ENCODE peak calls at places on chromosomes 12 and 14, in eight cellular contexts. X is K562, G is cardiac muscle cell, K is upper lobe of left lung, D is transverse colon, H is fibroblast of lung, R is lower lobe of right lung, E is heart left ventricle. Z is an unnamed sample. For H3K4me1, the result is how much of the 10 kb centered on the place peaks cover.

GRCh38 chr12:130104114-130104513 is 58.1 kb upstream of the FZD10 start:
- DNase-seq in X (no peak), G (no peak), K (no peak), D (no peak), H (no peak), R (no peak), E (no peak), Z (no peak)

GRCh38 chr12:94863286-94863685 is 140.2 kb downstream of the NDUFA12 start:
- DNase-seq in X (no peak), G (no peak), K (no peak), D (no peak), H (no peak), R (no peak), E (no peak), Z (no peak)

GRCh38 chr12:94640134-94640928 is 10.0 kb downstream of the TMCC3 start:
- DNase-seq in X (no peak), G (no peak), K (no peak), D (peak), H (peak), R (no peak), E (no peak), Z (no peak)

GRCh38 chr12:116547955-116548471 is 11.2 kb upstream of the MAP1LC3B2 start:
- DNase-seq in X (no peak), G (peak), K (no peak), D (no peak), H (no peak), R (no peak), E (no peak), Z (no peak)

GRCh38 chr12:128970941-128971340 is 117.7 kb downstream of the GLT1D1 start:
- DNase-seq in X (no peak), G (no peak), K (no peak), D (no peak), H (no peak), R (no peak), E (no peak), Z (no peak)

GRCh38 chr12:68158427-68158826 is 1.1 kb downstream of the IFNG start:
- DNase-seq in X (peak), G (peak), K (no peak), D (no peak), H (no peak), R (no peak), E (no peak), Z (no peak)

GRCh38 chr12:42583017-42583416 is 6.5 kb downstream of the PRICKLE1 start:
- DNase-seq in X (no peak), G (peak), K (no peak), D (no peak), H (no peak), R (no peak), E (no peak), Z (no peak)

GRCh38 chr12:62714409-62715075 is 220.4 kb downstream of the PPM1H start:
- DNase-seq in X (no peak), G (no peak), K (no peak), D (no peak), H (no peak), R (no peak), E (peak), Z (no peak)

GRCh38 chr14:56331815-56332214 is 213.6 kb downstream of the PELI2 start:
- DNase-seq in X (no peak), G (no peak), K (no peak), D (no peak), H (peak), R (no peak), E (no peak), Z (peak)

GRCh38 chr12:116982721-116983502 is 72.2 kb downstream of the FBXW8 start:
- DNase-seq in X (no peak), G (no peak), K (no peak), D (no peak), H (peak), R (no peak), E (no peak), Z (no peak)

GRCh38 chr12:55025508-55025907 is 5.7 kb downstream of the NEUROD4 start:
- DNase-seq in X (no peak), G (no peak), K (no peak), D (no peak), H (no peak), R (no peak), E (no peak), Z (no peak)

GRCh38 chr12:57381693-57382220 is 49.1 kb downstream of the R3HDM2 start:
- DNase-seq in X (no peak), G (no peak), K (no peak), D (no peak), H (no peak), R (no peak), E (no peak), Z (no peak)

GRCh38 chr12:48936379-48936979 is 11.2 kb upstream of the FKBP11 start:
- DNase-seq in X (peak), G (peak), K (no peak), D (peak), H (peak), R (peak), E (peak), Z (peak)

GRCh38 chr14:92400579-92401444 is 77.8 kb downstream of the SLC24A4 start:
- DNase-seq in X (no peak), G (no peak), K (no peak), D (no peak), H (peak), R (no peak), E (no peak), Z (no peak)

GRCh38 chr12:84421103-84421502 is 491.5 kb downstream of the SLC6A15 start:
- DNase-seq in X (no peak), G (no peak), K (no peak), D (no peak), H (no peak), R (no peak), E (no peak), Z (no peak)

GRCh38 chr14:69048456-69048855 is 69.4 kb upstream of the ACTN1 start:
- DNase-seq in X (no peak), G (no peak), K (no peak), D (peak), H (peak), R (no peak), E (no peak), Z (peak)

GRCh38 chr12:103626498-103626897 is 39.4 kb downstream of the STAB2 start:
- DNase-seq in X (no peak), G (peak), K (no peak), D (peak), H (peak), R (no peak), E (peak), Z (peak)

GRCh38 chr12:3117628-3118027 is 40.4 kb downstream of the TSPAN9 start:
- DNase-seq in X (no peak), G (no peak), K (no peak), D (no peak), H (peak), R (no peak), E (peak), Z (no peak)

GRCh38 chr12:102054345-102054744 is 7.4 kb downstream of the WASHC3 start:
- DNase-seq in X (no peak), G (no peak), K (no peak), D (no peak), H (no peak), R (no peak), E (no peak), Z (no peak)

GRCh38 chr12:123363385-123363742 is 1.3 kb downstream of the SBNO1 start:
- DNase-seq in X (no peak), G (no peak), K (no peak), D (no peak), H (no peak), R (no peak), E (no peak), Z (no peak)

GRCh38 chr14:23321572-23322547 is 603 bp downstream of the PABPN1 start:
- DNase-seq in X (peak), G (peak), K (no peak), D (peak), H (peak), R (no peak), E (peak), Z (peak)

GRCh38 chr12:122203301-122203967 is at the start of gene B3GNT4:
- DNase-seq in X (peak), G (peak), K (peak), D (peak), H (peak), R (peak), E (peak), Z (peak)

GRCh38 chr12:26786491-26787124 is 46.4 kb downstream of the ITPR2 start:
- DNase-seq in X (no peak), G (no peak), K (no peak), D (no peak), H (no peak), R (no peak), E (peak), Z (no peak)

GRCh38 chr12:104958946-104959841 is 1.1 kb upstream of the SLC41A2 start:
- DNase-seq in X (peak), G (no peak), K (no peak), D (no peak), H (peak), R (no peak), E (no peak), Z (no peak)

GRCh38 chr14:99589651-99590530 is 14.1 kb downstream of the CCDC85C start:
- DNase-seq in X (no peak), G (peak), K (peak), D (no peak), H (no peak), R (no peak), E (no peak), Z (no peak)

GRCh38 chr12:3201741-3202500 is 124.7 kb downstream of the TSPAN9 start:
- DNase-seq in X (no peak), G (peak), K (no peak), D (no peak), H (no peak), R (no peak), E (peak), Z (no peak)

GRCh38 chr12:42893802-42894201 is 304.3 kb upstream of the PRICKLE1 start:
- DNase-seq in X (no peak), G (no peak), K (no peak), D (no peak), H (peak), R (no peak), E (no peak), Z (no peak)

GRCh38 chr14:90091393-90091792 is 29.6 kb downstream of the KCNK13 start:
- DNase-seq in X (no peak), G (no peak), K (no peak), D (no peak), H (peak), R (no peak), E (no peak), Z (no peak)

GRCh38 chr14:96049932-96050331 is 10.8 kb downstream of the C14orf132 start:
- DNase-seq in X (no peak), G (no peak), K (no peak), D (no peak), H (peak), R (no peak), E (no peak), Z (no peak)

GRCh38 chr14:96051231-96051630 is 12.1 kb downstream of the C14orf132 start:
- DNase-seq in X (no peak), G (no peak), K (no peak), D (no peak), H (no peak), R (no peak), E (no peak), Z (no peak)

GRCh38 chr14:96051642-96052540 is 12.7 kb downstream of the C14orf132 start:
- DNase-seq in X (peak), G (no peak), K (no peak), D (no peak), H (no peak), R (no peak), E (no peak), Z (no peak)

GRCh38 chr14:96042218-96042930 is 3.2 kb downstream of the C14orf132 start:
- DNase-seq in X (no peak), G (no peak), K (no peak), D (no peak), H (peak), R (no peak), E (no peak), Z (peak)

GRCh38 chr14:96047101-96047500 is 7.9 kb downstream of the C14orf132 start:
- DNase-seq in X (no peak), G (no peak), K (no peak), D (no peak), H (no peak), R (no peak), E (no peak), Z (no peak)
- H3K4me3 ChIP-seq in X (no peak), G (no peak), K (no peak), D (no peak), H (no peak), R (no peak), E (no peak), Z (no peak)

DNA sequence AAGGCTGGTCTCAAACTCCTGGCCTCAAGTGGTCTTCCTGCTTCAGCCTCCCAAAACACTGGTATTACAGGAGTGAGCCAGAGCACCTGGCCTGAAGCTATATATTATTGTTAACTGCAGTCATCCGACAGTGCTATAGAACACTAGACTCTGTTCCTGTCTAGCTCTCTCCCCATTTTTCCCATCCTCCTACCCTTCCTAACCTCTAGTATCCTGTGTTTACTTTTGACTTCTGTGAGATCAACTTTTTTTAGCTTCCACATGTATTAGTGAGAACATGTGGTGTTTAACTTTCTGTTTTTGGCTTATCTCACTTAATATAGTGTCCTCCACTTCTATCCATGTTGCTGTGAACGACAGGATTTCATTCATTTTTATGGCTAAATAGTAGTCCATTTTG is 34.7 kb downstream of the TRAF3 start:
- DNase-seq in X (no peak), G (no peak), K (no peak), D (no peak), H (no peak), R (no peak), E (no peak), Z (no peak)
- H3K4me1 ChIP-seq in X (under half), G (under half), K (under half), D (under half), H (under half), R (under half), E (under half), Z (under half)

DNA sequence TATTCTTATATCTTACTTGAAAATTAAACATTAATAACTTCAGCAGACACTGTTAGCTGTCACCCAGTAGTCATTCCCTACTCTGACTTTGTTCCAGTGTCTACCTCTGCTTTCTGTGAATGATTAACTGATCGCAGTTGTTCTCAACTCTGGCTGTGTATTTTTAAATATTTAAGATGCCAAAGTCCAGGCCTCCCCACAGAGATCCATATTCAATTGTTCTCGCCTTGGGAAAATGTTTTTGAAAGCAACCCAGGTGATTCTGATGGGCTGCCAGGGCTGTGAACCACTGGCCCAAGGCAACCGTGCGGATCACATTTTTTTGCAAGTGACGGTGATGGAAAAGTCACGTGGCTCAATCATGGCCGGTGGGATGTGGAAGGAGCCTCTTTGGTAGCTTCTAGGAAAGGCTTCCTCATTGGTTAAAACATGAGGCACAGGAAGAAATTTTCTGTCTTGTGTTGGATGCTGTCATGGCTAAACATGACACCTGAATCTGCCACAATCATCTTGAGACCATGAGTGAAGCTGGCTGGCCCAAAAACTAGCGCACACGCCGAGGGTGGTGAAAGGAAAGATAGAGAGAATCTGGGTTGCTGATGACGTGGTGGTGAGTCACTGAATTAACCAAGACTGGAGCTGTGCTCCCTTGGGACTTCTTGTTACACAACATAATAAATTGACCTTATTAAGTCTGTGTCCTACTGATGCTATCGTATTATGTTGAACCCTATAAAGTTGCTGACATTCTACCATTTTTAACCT is 37.2 kb downstream of the RDH12 start:
- DNase-seq in X (peak), G (no peak), K (no peak), D (peak), H (peak), R (no peak), E (peak), Z (peak)
- H3K4me3 ChIP-seq in X (no peak), G (no peak), K (no peak), D (no peak), H (no peak), R (no peak), E (no peak), Z (peak)

GRCh38 chr14:37865719-37866549 is 270.5 kb downstream of the TTC6 start:
- DNase-seq in X (no peak), G (no peak), K (no peak), D (no peak), H (no peak), R (no peak), E (no peak), Z (no peak)
- H3K4me1 ChIP-seq in X (under half), G (under half), K (under half), D (under half), H (under half), R (under half), E (under half), Z (under half)

GRCh38 chr12:46124132-46124847 is 133.9 kb upstream of the SCAF11 start:
- DNase-seq in X (no peak), G (no peak), K (no peak), D (no peak), H (peak), R (no peak), E (no peak), Z (no peak)

GRCh38 chr12:46126050-46126727 is 135.8 kb upstream of the SCAF11 start:
- DNase-seq in X (no peak), G (no peak), K (no peak), D (no peak), H (no peak), R (no peak), E (no peak), Z (no peak)

GRCh38 chr12:46124848-46125619 is 134.7 kb upstream of the SCAF11 start:
- DNase-seq in X (peak), G (peak), K (no peak), D (peak), H (peak), R (no peak), E (no peak), Z (peak)
- H3K4me3 ChIP-seq in X (no peak), G (no peak), K (no peak), D (peak), H (peak), R (no peak), E (no peak), Z (no peak)

DNA sequence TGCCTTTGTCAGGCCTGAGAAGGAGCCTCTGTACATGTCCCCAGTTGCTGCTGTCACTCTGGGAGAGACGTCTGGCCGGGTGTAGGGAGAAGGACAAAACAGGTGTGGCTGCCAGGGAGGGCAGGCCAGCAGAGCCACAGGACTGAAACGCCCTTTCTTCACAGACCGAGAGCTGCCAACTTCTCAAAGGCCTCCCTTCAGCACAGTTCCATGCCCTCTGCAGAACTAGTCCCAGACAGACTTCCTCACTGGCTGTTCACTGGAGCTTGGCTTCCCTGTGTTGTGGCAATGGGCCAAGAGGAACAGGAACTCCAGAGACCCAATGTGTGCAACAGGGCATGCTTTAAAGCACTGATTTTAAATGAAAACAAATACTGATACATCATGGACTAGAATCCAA is 50.7 kb upstream of the PNMA1 start:
- DNase-seq in X (no peak), G (no peak), K (no peak), D (peak), H (no peak), R (peak), E (peak), Z (peak)
- H3K4me1 ChIP-seq in X (half or more), G (under half), K (half or more), D (half or more), H (under half), R (half or more), E (half or more), Z (under half)

DNA sequence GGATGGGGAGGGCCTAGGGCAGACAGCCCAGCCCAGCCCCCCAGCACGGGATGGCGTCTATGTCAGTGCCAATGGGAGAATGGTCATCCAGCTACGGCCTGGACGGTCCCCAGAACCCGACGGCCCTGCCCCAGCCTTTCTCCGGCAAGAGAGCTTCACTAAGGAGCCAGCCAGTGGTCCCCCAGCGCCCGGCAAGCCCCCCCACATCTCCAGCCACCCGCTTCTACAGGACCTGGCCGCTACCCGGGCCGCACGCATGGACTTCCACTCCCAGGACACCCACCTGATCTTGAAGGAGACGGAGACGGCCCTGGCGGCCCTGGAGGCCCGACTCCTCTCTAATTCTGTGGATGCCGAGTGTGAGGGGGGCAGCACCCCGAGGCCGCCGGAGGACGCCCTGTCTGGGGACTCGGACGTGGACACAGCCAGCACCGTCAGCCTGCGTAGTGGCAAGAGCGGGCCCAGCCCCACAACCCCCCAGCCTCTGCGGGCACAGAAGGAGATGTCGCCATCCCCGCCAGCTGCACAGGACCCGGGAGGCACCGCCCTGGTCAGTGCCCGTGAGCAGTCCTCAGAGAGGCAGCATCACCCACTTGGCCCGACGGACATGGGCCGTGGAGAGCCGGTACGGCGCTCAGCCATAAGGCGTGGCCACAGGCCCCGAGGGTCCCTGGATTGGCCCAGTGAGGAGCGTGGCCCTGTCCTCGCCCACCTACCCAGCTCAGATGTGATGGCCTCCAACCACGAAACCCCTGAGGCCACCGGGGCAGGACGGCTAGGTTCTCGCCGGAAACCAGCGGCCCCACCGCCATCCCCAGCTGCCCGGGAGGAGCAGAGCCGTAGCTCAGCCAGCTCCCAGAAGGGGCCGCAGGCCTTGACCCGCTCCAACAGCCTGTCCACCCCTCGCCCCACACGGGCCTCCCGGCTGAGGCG is 21.9 kb downstream of the CEP170B start:
- DNase-seq in X (no peak), G (no peak), K (peak), D (peak), H (no peak), R (peak), E (peak), Z (peak)
- H3K4me3 ChIP-seq in X (no peak), G (no peak), K (no peak), D (no peak), H (no peak), R (no peak), E (no peak), Z (no peak)

DNA sequence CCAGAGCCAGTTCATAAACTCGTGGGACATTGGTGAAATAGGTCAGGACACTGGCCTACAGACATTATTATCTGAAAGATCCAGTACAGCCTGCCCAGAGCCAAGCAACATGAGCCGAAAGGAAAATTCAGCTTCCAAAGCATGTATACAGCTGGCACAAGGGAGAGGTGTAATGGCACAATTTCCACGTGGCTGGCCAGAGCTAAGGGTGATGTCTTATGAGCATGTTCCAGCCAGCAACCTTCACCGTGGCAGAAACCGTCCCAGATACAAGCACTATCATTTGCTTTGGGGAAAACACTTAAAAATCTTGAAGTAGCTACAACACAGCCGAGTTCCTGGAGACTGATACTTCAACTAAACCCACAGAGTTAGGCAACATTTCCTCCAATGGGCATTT is 44.6 kb downstream of the CORO1C start:
- DNase-seq in X (no peak), G (no peak), K (no peak), D (no peak), H (no peak), R (no peak), E (peak), Z (no peak)
- H3K4me1 ChIP-seq in X (half or more), G (half or more), K (half or more), D (half or more), H (under half), R (half or more), E (half or more), Z (under half)

GRCh38 chr12:6462234-6462995 is 8.1 kb downstream of the VAMP1 start:
- DNase-seq in X (no peak), G (no peak), K (no peak), D (no peak), H (no peak), R (no peak), E (no peak), Z (no peak)
- H3K4me3 ChIP-seq in X (no peak), G (no peak), K (no peak), D (no peak), H (no peak), R (peak), E (no peak), Z (no peak)